ENCODE peak calls at places on chromosomes 12 and 14, in ten cellular contexts. C, H, U, R, M, E, O, T, D and A are unnamed samples.

GRCh38 chr14:76456200-76456599 is 80.3 kb downstream of the ESRRB start:
- DNase-seq in C (peak; percentile 57), T (no peak), H (no peak), R (peak; percentile 4), O (no peak), D (peak; percentile 33), M (peak; percentile 42), E (peak; percentile 19), U (no peak), A (no peak)

GRCh38 chr12:104414581-104415305 is 42.0 kb upstream of the CHST11 start:
- DNase-seq in H (no peak), O (no peak), T (no peak), D (peak; percentile 57), C (no peak), U (no peak), R (no peak), E (no peak), M (no peak), A (no peak)

GRCh38 chr14:91899213-91899612 is 31.9 kb upstream of the TC2N start:
- DNase-seq in O (no peak), T (no peak), C (no peak), U (no peak), H (no peak), M (no peak), D (no peak), R (no peak), E (no peak), A (no peak)

GRCh38 chr14:90132821-90133570 is 71.2 kb downstream of the KCNK13 start:
- DNase-seq in E (no peak), C (no peak), H (no peak), R (no peak), O (no peak), U (peak; percentile 35), T (no peak), D (no peak), M (no peak), A (no peak)

GRCh38 chr14:37625597-37626595 is 30.5 kb downstream of the TTC6 start:
- DNase-seq in T (no peak), H (no peak), D (no peak), R (no peak), U (no peak), C (no peak), O (no peak), M (no peak), E (no peak), A (no peak)

GRCh38 chr12:30818562-30818961 is 63.8 kb upstream of the CAPRIN2 start:
- DNase-seq in C (no peak), M (no peak), H (no peak), R (no peak), T (peak; percentile 23), U (no peak), E (no peak), O (no peak), D (no peak), A (no peak)

GRCh38 chr12:121958521-121959240 is 40.3 kb downstream of the CFAP251 start:
- DNase-seq in U (no peak), H (no peak), M (peak; percentile 11), C (no peak), T (no peak), E (no peak), O (no peak), D (no peak), R (peak; percentile 11), A (no peak)

GRCh38 chr14:93962701-93963601 is 13.4 kb downstream of the ASB2 start:
- DNase-seq in E (no peak), R (no peak), H (no peak), U (peak; percentile 65), O (no peak), T (no peak), D (no peak), M (peak; percentile 28), C (peak; percentile 49), A (peak; percentile 38)

GRCh38 chr12:119684730-119685129 is 16.8 kb downstream of the PRKAB1 start:
- DNase-seq in M (peak; percentile 39), C (no peak), U (no peak), H (no peak), D (no peak), E (no peak), R (no peak), T (no peak), O (no peak), A (no peak)

GRCh38 chr12:65121049-65121955 is at the start of gene WIF1:
- DNase-seq in E (peak; percentile 37), C (peak; percentile 33), M (peak; percentile 4), U (no peak), O (peak; percentile 41), D (peak; percentile 31), T (no peak), H (no peak), R (no peak), A (no peak)

GRCh38 chr12:132479938-132480619 is 9.9 kb upstream of the FBRSL1 start:
- DNase-seq in R (no peak), U (no peak), D (no peak), H (no peak), O (no peak), T (no peak), M (no peak), E (peak; percentile 7), C (no peak), A (no peak)

GRCh38 chr12:113974006-113974405 is 7.9 kb upstream of the RBM19 start:
- DNase-seq in M (no peak), E (no peak), C (no peak), R (no peak), U (no peak), O (no peak), D (no peak), T (no peak), H (no peak), A (no peak)

GRCh38 chr14:70096866-70097265 is 91.9 kb downstream of the SLC8A3 start:
- DNase-seq in C (no peak), U (no peak), H (no peak), M (peak; percentile 6), T (no peak), D (no peak), E (no peak), O (no peak), R (no peak), A (no peak)

GRCh38 chr12:29255061-29255460 is 106.0 kb downstream of the FAR2 start:
- DNase-seq in M (no peak), E (no peak), D (no peak), H (no peak), T (no peak), R (no peak), C (no peak), U (peak; percentile 54), O (no peak), A (no peak)

GRCh38 chr14:75450381-75451276 is 22.8 kb downstream of the JDP2 start:
- DNase-seq in T (no peak), U (no peak), C (no peak), H (no peak), M (peak; percentile 51), E (peak; percentile 46), R (no peak), D (no peak), O (peak; percentile 51), A (no peak)

GRCh38 chr12:53952871-53953734 is 1.6 kb upstream of the HOXC12 start:
- DNase-seq in E (no peak), H (no peak), U (no peak), O (no peak), R (no peak), C (no peak), D (no peak), T (no peak), M (no peak), A (no peak)

GRCh38 chr14:64726585-64726890 is 22.3 kb downstream of the PLEKHG3 start:
- DNase-seq in C (peak; percentile 15), O (no peak), T (no peak), U (no peak), H (no peak), D (no peak), R (peak; percentile 18), M (peak; percentile 20), E (no peak), A (no peak)

GRCh38 chr14:70905316-70905715 is 1.9 kb upstream of the PCNX1 start:
- DNase-seq in R (peak; percentile 31), M (peak; percentile 81), C (no peak), T (peak; percentile 78), O (peak; percentile 87), U (no peak), D (no peak), E (peak; percentile 84), H (peak; percentile 90), A (no peak)

GRCh38 chr14:54189358-54190354 is 207.2 kb upstream of the CDKN3 start:
- DNase-seq in M (peak; percentile 81), E (no peak), O (no peak), T (no peak), C (no peak), U (no peak), D (no peak), H (no peak), R (peak; percentile 83), A (no peak)

GRCh38 chr12:19970116-19970515 is 398.2 kb upstream of the PDE3A start:
- DNase-seq in M (peak; percentile 92), T (no peak), D (no peak), R (peak; percentile 4), H (no peak), U (no peak), E (no peak), C (no peak), O (no peak), A (no peak)

GRCh38 chr12:114885501-114885900 is 201.5 kb upstream of the TBX3 start:
- DNase-seq in O (no peak), H (no peak), U (no peak), M (no peak), C (no peak), E (no peak), R (no peak), T (no peak), D (no peak), A (no peak)

GRCh38 chr12:116182359-116183063 is 95.0 kb downstream of the MED13L start:
- DNase-seq in U (no peak), E (no peak), M (no peak), R (no peak), H (no peak), D (no peak), T (no peak), C (no peak), O (no peak), A (no peak)